ENCODE peak calls at places on chromosomes 7 and 10, in six cellular contexts. W, S, L, C, I and A are unnamed samples.

GRCh38 chr7:82468435-82468834 is 24.9 kb upstream of the CACNA2D1 start:
- DNase-seq in W (no peak), S (no peak), I (no peak), C (no peak), L (no peak), A (no peak)

GRCh38 chr10:78904196-78904595 is 164.6 kb upstream of the ZMIZ1 start:
- DNase-seq in L (no peak), I (no peak), W (peak), S (no peak), C (no peak), A (no peak)

GRCh38 chr7:45387837-45388236 is 186.3 kb upstream of the ADCY1 start:
- DNase-seq in C (no peak), S (no peak), L (no peak), I (no peak), W (no peak), A (no peak)

GRCh38 chr10:18164771-18165361 is 24.6 kb downstream of the CACNB2 start:
- DNase-seq in S (no peak), L (no peak), W (no peak), C (no peak), I (no peak), A (no peak)

GRCh38 chr10:50610364-50610763 is 13.4 kb downstream of the SGMS1 start:
- DNase-seq in W (no peak), C (no peak), L (no peak), S (no peak), I (no peak), A (no peak)

GRCh38 chr7:91784469-91784868 is 96.0 kb downstream of the MTERF1 start:
- DNase-seq in I (no peak), C (peak), L (no peak), W (no peak), S (no peak), A (peak)

GRCh38 chr7:26081627-26082026 is 70.4 kb upstream of the NFE2L3 start:
- DNase-seq in W (peak), I (no peak), S (no peak), L (no peak), C (no peak), A (no peak)

GRCh38 chr7:100825760-100826545 is 1.4 kb downstream of the EPHB4 start:
- DNase-seq in S (no peak), I (no peak), C (no peak), L (no peak), W (peak), A (no peak)

GRCh38 chr10:56319386-56319785 is 41.7 kb downstream of the ZWINT start:
- DNase-seq in W (no peak), C (no peak), S (no peak), L (no peak), I (no peak), A (no peak)

GRCh38 chr7:92836489-92837213 is at the start of gene CDK6:
- DNase-seq in I (peak), L (no peak), W (peak), S (peak), C (peak), A (no peak)

GRCh38 chr7:95845007-95845406 is 72.7 kb downstream of the DYNC1I1 start:
- DNase-seq in C (no peak), I (no peak), S (no peak), L (no peak), W (no peak), A (no peak)

GRCh38 chr7:137772221-137772620 is 74.6 kb downstream of the DGKI start:
- DNase-seq in L (no peak), S (no peak), W (no peak), C (no peak), I (no peak), A (no peak)

GRCh38 chr10:88879754-88880286 is at the start of gene STAMBPL1:
- DNase-seq in I (peak), S (no peak), W (peak), C (peak), L (no peak), A (no peak)

GRCh38 chr7:122316467-122317394 is 12.2 kb upstream of the FEZF1 start:
- DNase-seq in W (peak), L (no peak), S (no peak), C (no peak), I (no peak), A (no peak)

GRCh38 chr10:90788987-90789386 is 68.9 kb downstream of the HTR7 start:
- DNase-seq in S (no peak), L (no peak), W (no peak), C (no peak), I (no peak), A (no peak)

GRCh38 chr10:22053048-22053447 is 49.5 kb upstream of the DNAJC1 start:
- DNase-seq in W (no peak), S (no peak), C (no peak), I (no peak), L (no peak), A (no peak)

GRCh38 chr10:33772370-33773331 is 438.2 kb upstream of the NRP1 start:
- DNase-seq in I (no peak), S (no peak), C (peak), L (peak), W (no peak), A (no peak)

GRCh38 chr10:103458720-103459119 is at the start of gene CALHM1:
- DNase-seq in S (no peak), I (no peak), W (no peak), L (no peak), C (no peak), A (no peak)

GRCh38 chr10:86411281-86411841 is 44.8 kb upstream of the GRID1 start:
- DNase-seq in S (no peak), I (peak), W (peak), C (no peak), L (no peak), A (no peak)

GRCh38 chr7:105906690-105907089 is 30.3 kb upstream of the ATXN7L1 start:
- DNase-seq in C (no peak), W (no peak), L (no peak), I (no peak), S (no peak), A (peak)

GRCh38 chr10:63726883-63727282 is 205.7 kb downstream of the REEP3 start:
- DNase-seq in C (no peak), W (no peak), S (no peak), L (no peak), I (no peak), A (no peak)

GRCh38 chr7:70574970-70575799 is 556.8 kb upstream of the GALNT17 start:
- DNase-seq in I (no peak), C (no peak), S (no peak), W (no peak), L (no peak), A (no peak)

GRCh38 chr7:127887096-127887495 is 144.1 kb downstream of the LRRC4 start:
- DNase-seq in W (no peak), C (no peak), L (no peak), I (no peak), S (no peak), A (no peak)